ENCODE peak calls at places on chromosomes 7 and 10, in five cellular contexts. U is heart right ventricle, G is prostate gland, T is SK-N-SH, K is PC-3. C is an unnamed sample. For H3K4me1, the result is how much of the 10 kb centered on the place peaks cover.

GRCh38 chr7:70035955-70036354 is 437.7 kb downstream of the AUTS2 start:
- DNase-seq in U (no peak), G (no peak), T (no peak), K (no peak), C (no peak)

GRCh38 chr7:81150951-81151361 is 232.1 kb upstream of the SEMA3C start:
- DNase-seq in T (no peak), G (no peak), U (no peak), K (no peak), C (no peak)

GRCh38 chr7:81013036-81013435 is 94.2 kb upstream of the SEMA3C start:
- DNase-seq in G (no peak), T (no peak), K (peak), U (no peak), C (no peak)

GRCh38 chr7:7867835-7868234 is 100.8 kb upstream of the GLCCI1 start:
- DNase-seq in U (no peak), T (no peak), G (no peak), K (no peak), C (no peak)

GRCh38 chr10:37436361-37436760 is 311.0 kb downstream of the ANKRD30A start:
- DNase-seq in U (no peak), G (no peak), T (no peak), K (peak), C (no peak)

GRCh38 chr7:29106128-29106988 is 40.0 kb downstream of the CPVL start:
- DNase-seq in K (peak), T (peak), G (peak), U (peak), C (no peak)

GRCh38 chr7:65250216-65250615 is 123.4 kb upstream of the ZNF92 start:
- DNase-seq in K (no peak), G (no peak), T (no peak), U (no peak), C (no peak)

GRCh38 chr10:102283488-102283887 is 38.2 kb downstream of the GBF1 start:
- DNase-seq in K (no peak), G (no peak), U (no peak), T (no peak), C (no peak)

GRCh38 chr10:35641430-35642015 is 573 bp downstream of the FZD8 start:
- DNase-seq in K (no peak), G (no peak), U (no peak), T (peak), C (no peak)

GRCh38 chr10:49508249-49508648 is 30.7 kb downstream of the ERCC6 start:
- DNase-seq in T (no peak), G (no peak), U (no peak), K (no peak), C (no peak)

GRCh38 chr10:35636942-35637341 is 5.2 kb downstream of the FZD8 start:
- DNase-seq in K (peak), T (no peak), G (no peak), U (no peak), C (no peak)

GRCh38 chr10:59905735-59906416 is 480 bp downstream of the CCDC6 start:
- DNase-seq in T (peak), K (no peak), U (no peak), G (no peak), C (no peak)

GRCh38 chr7:30465342-30466170 is 13.0 kb downstream of the NOD1 start:
- DNase-seq in T (no peak), U (no peak), G (no peak), K (no peak), C (no peak)

GRCh38 chr7:30464231-30464660 is 14.3 kb downstream of the NOD1 start:
- DNase-seq in G (no peak), K (no peak), U (no peak), T (no peak), C (no peak)

GRCh38 chr7:30466266-30466665 is 12.3 kb downstream of the NOD1 start:
- DNase-seq in K (no peak), T (no peak), U (no peak), G (no peak), C (no peak)

GRCh38 chr7:30460246-30460633 is 18.3 kb downstream of the NOD1 start:
- DNase-seq in U (no peak), K (no peak), T (peak), G (no peak), C (no peak)

GRCh38 chr7:30463400-30464145 is 15.0 kb downstream of the NOD1 start:
- DNase-seq in T (no peak), K (no peak), G (no peak), U (no peak), C (no peak)
- H3K4me1 ChIP-seq in T (half or more), K (under half), G (under half), U (half or more), C (under half)

GRCh38 chr10:93568105-93568390 is 1.6 kb downstream of the FFAR4 start:
- DNase-seq in T (peak), U (no peak), K (no peak), G (no peak), C (no peak)
- H3K27ac ChIP-seq in T (no peak), U (no peak), K (no peak), G (no peak), C (no peak)

GRCh38 chr7:134999136-134999535 is 12.8 kb downstream of the AGBL3 start:
- DNase-seq in T (no peak), K (no peak), U (no peak), G (no peak), C (no peak)

GRCh38 chr7:134997214-134997885 is 11.0 kb downstream of the AGBL3 start:
- DNase-seq in G (no peak), T (no peak), K (no peak), U (no peak), C (no peak)

GRCh38 chr7:134993877-134994456 is 7.7 kb downstream of the AGBL3 start:
- DNase-seq in U (no peak), K (no peak), T (no peak), G (no peak), C (no peak)

GRCh38 chr7:134995239-134996096 is 9.2 kb downstream of the AGBL3 start:
- DNase-seq in K (no peak), U (no peak), T (no peak), G (no peak), C (no peak)

GRCh38 chr7:134996097-134996550 is 9.8 kb downstream of the AGBL3 start:
- DNase-seq in U (peak), T (peak), G (no peak), K (no peak), C (no peak)
- H3K4me1 ChIP-seq in U (under half), T (under half), G (under half), K (under half), C (under half)

GRCh38 chr10:114668375-114669080 is 10.5 kb upstream of the ABLIM1 start:
- DNase-seq in K (no peak), U (no peak), T (no peak), G (no peak), C (no peak)

GRCh38 chr10:114664127-114664526 is 6.1 kb upstream of the ABLIM1 start:
- DNase-seq in K (no peak), T (no peak), G (no peak), U (no peak), C (no peak)

GRCh38 chr10:114663631-114664030 is 5.6 kb upstream of the ABLIM1 start:
- DNase-seq in U (no peak), T (no peak), G (no peak), K (no peak), C (no peak)

GRCh38 chr10:114665406-114665805 is 7.3 kb upstream of the ABLIM1 start:
- DNase-seq in K (no peak), G (no peak), U (no peak), T (no peak), C (no peak)

DNA sequence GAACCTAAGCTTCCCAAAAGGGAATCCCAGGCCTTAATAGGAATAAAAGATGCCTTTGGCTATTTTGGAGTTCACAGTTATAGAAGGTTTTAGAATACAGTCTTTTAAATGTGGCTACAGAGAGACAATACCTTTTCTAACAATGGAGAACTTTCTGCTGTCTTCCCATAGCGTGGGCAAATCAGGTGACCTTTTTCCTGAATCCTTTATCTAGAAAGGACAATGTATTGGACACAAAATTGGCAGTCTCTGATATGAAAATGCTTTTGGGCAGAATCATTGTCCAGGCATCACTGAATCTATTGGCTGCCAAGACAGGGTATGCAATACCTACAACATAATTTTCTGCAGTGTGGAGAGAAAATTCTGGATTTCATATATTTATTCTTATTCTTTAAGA is 7.8 kb upstream of the ABLIM1 start:
- DNase-seq in G (no peak), U (no peak), K (no peak), T (no peak), C (no peak)
- H3K27ac ChIP-seq in G (no peak), U (peak), K (no peak), T (no peak), C (no peak)

C was measured in thoracic aorta.